ENCODE peak calls at places on chromosomes 3 and 15, in five cellular contexts. O, G, R, T and Q are unnamed samples.

GRCh38 chr3:144128117-144128892 is 156.7 kb downstream of the DIPK2A start:
- DNase-seq in O (no peak), G (peak), R (no peak), T (peak), Q (no peak)

GRCh38 chr15:45391746-45392711 is 13.7 kb upstream of the GATM start:
- DNase-seq in O (no peak), G (no peak), R (no peak), T (peak), Q (no peak)

GRCh38 chr3:12195231-12195630 is 36.5 kb upstream of the TIMP4 start:
- DNase-seq in O (peak), G (no peak), R (no peak), T (no peak), Q (peak)

GRCh38 chr3:196563721-196564225 is 4.6 kb downstream of the WDR53 start:
- DNase-seq in O (peak), G (no peak), R (peak), T (peak), Q (peak)

GRCh38 chr3:21158801-21159564 is 592.0 kb downstream of the ZNF385D start:
- DNase-seq in O (peak), G (no peak), R (no peak), T (no peak), Q (peak)

GRCh38 chr3:111227216-111227615 is 155.6 kb downstream of the NECTIN3 start:
- DNase-seq in O (peak), G (no peak), R (no peak), T (no peak), Q (peak)

GRCh38 chr15:57216288-57216687 is 160.0 kb upstream of the CGNL1 start:
- DNase-seq in O (peak), G (peak), R (no peak), T (no peak), Q (peak)

GRCh38 chr15:83108266-83109219 is 1.1 kb downstream of the TM6SF1 start:
- DNase-seq in O (peak), G (no peak), R (no peak), T (no peak), Q (no peak)

GRCh38 chr3:59608356-59608755 is 558.5 kb upstream of the CFAP20DC start:
- DNase-seq in O (no peak), G (no peak), R (no peak), T (no peak), Q (no peak)

GRCh38 chr3:61828158-61828874 is 266.9 kb downstream of the PTPRG start:
- DNase-seq in O (no peak), G (no peak), R (no peak), T (no peak), Q (no peak)

GRCh38 chr3:128424508-128425069 is 42.1 kb downstream of the DNAJB8 start:
- DNase-seq in O (peak), G (no peak), R (peak), T (no peak), Q (peak)

GRCh38 chr3:160757624-160758106 is 1.6 kb downstream of the PPM1L start:
- DNase-seq in O (no peak), G (peak), R (no peak), T (no peak), Q (no peak)

GRCh38 chr15:92818658-92819311 is 81.3 kb upstream of the CHD2 start:
- DNase-seq in O (no peak), G (no peak), R (no peak), T (peak), Q (no peak)

GRCh38 chr15:41892621-41893421 is 1.0 kb downstream of the SPTBN5 start:
- DNase-seq in O (no peak), G (no peak), R (no peak), T (no peak), Q (no peak)

GRCh38 chr15:32676095-32676643 is 34.7 kb downstream of the SCG5 start:
- DNase-seq in O (no peak), G (no peak), R (no peak), T (no peak), Q (no peak)

GRCh38 chr3:4231041-4231440 is 72.1 kb upstream of the SETMAR start:
- DNase-seq in O (no peak), G (no peak), R (no peak), T (no peak), Q (no peak)

GRCh38 chr3:3365716-3366115 is 186.2 kb upstream of the CRBN start:
- DNase-seq in O (no peak), G (no peak), R (no peak), T (no peak), Q (no peak)

GRCh38 chr15:40327338-40327917 is 3.9 kb downstream of the INAFM2 start:
- DNase-seq in O (no peak), G (peak), R (no peak), T (peak), Q (no peak)

GRCh38 chr3:57655727-57656126 is 37.1 kb downstream of the DENND6A start:
- DNase-seq in O (no peak), G (no peak), R (no peak), T (no peak), Q (no peak)

GRCh38 chr3:150567328-150567727 is 20.7 kb downstream of the EIF2A start:
- DNase-seq in O (no peak), G (no peak), R (no peak), T (no peak), Q (no peak)

GRCh38 chr3:49873623-49874022 is 3.9 kb upstream of the CAMKV start:
- DNase-seq in O (no peak), G (no peak), R (no peak), T (no peak), Q (no peak)

GRCh38 chr3:114456742-114457141 is 162.9 kb downstream of the TIGIT start:
- DNase-seq in O (no peak), G (no peak), R (no peak), T (peak), Q (no peak)

GRCh38 chr15:81899730-81900129 is 146.1 kb downstream of the MEX3B start:
- DNase-seq in O (no peak), G (no peak), R (no peak), T (no peak), Q (no peak)

GRCh38 chr15:48076454-48076853 is 44.3 kb upstream of the SLC24A5 start:
- DNase-seq in O (no peak), G (no peak), R (no peak), T (no peak), Q (no peak)

GRCh38 chr3:36696799-36697198 is 67.6 kb downstream of the DCLK3 start:
- DNase-seq in O (no peak), G (no peak), R (no peak), T (no peak), Q (no peak)

GRCh38 chr15:45458746-45459403 is 63.7 kb downstream of the SLC30A4 start:
- DNase-seq in O (peak), G (peak), R (no peak), T (peak), Q (peak)

GRCh38 chr3:180804871-180805430 is 107.5 kb upstream of the FXR1 start:
- DNase-seq in O (peak), G (peak), R (peak), T (no peak), Q (peak)

GRCh38 chr3:11168881-11169805 is 14.8 kb downstream of the HRH1 start:
- DNase-seq in O (no peak), G (no peak), R (no peak), T (no peak), Q (no peak)

GRCh38 chr3:123378409-123378915 is 70.4 kb downstream of the ADCY5 start:
- DNase-seq in O (no peak), G (no peak), R (no peak), T (no peak), Q (no peak)

GRCh38 chr15:60932051-60932915 is 296.8 kb downstream of the RORA start:
- DNase-seq in O (peak), G (no peak), R (peak), T (no peak), Q (peak)

GRCh38 chr3:197151562-197151961 is 121.9 kb upstream of the MELTF start:
- DNase-seq in O (peak), G (no peak), R (no peak), T (no peak), Q (peak)

GRCh38 chr15:83733206-83733605 is 79.3 kb downstream of the ADAMTSL3 start:
- DNase-seq in O (peak), G (no peak), R (peak), T (no peak), Q (peak)

GRCh38 chr3:189570916-189571315 is 60.3 kb upstream of the TP63 start:
- DNase-seq in O (no peak), G (no peak), R (no peak), T (peak), Q (no peak)

GRCh38 chr3:53072653-53073552 is 27.0 kb upstream of the SFMBT1 start:
- DNase-seq in O (peak), G (peak), R (peak), T (peak), Q (peak)

GRCh38 chr15:31472636-31473383 is 146.2 kb downstream of the KLF13 start:
- DNase-seq in O (peak), G (no peak), R (no peak), T (peak), Q (no peak)

GRCh38 chr3:163491714-163492113 is 1586.6 kb downstream of the SI start:
- DNase-seq in O (no peak), G (no peak), R (no peak), T (no peak), Q (no peak)

GRCh38 chr3:80855482-80855881 is 906.0 kb downstream of the GBE1 start:
- DNase-seq in O (no peak), G (no peak), R (no peak), T (no peak), Q (no peak)

GRCh38 chr15:94175420-94175819 is 55.9 kb upstream of the MCTP2 start:
- DNase-seq in O (no peak), G (no peak), R (no peak), T (no peak), Q (peak)

GRCh38 chr15:64045774-64046346 is 425 bp downstream of the DAPK2 start:
- DNase-seq in O (no peak), G (no peak), R (no peak), T (no peak), Q (no peak)
- H3K9ac ChIP-seq in O (peak), G (no peak), R (peak), T (no peak), Q (peak)

GRCh38 chr3:65748326-65748725 is 290.4 kb downstream of the MAGI1 start:
- DNase-seq in O (no peak), G (no peak), R (no peak), T (no peak), Q (no peak)

GRCh38 chr3:65752636-65753035 is 286.1 kb downstream of the MAGI1 start:
- DNase-seq in O (no peak), G (no peak), R (no peak), T (no peak), Q (no peak)

GRCh38 chr3:65746848-65747247 is 291.9 kb downstream of the MAGI1 start:
- DNase-seq in O (no peak), G (no peak), R (no peak), T (no peak), Q (no peak)

GRCh38 chr3:65749066-65749465 is 289.7 kb downstream of the MAGI1 start:
- DNase-seq in O (peak), G (no peak), R (no peak), T (no peak), Q (no peak)

DNA sequence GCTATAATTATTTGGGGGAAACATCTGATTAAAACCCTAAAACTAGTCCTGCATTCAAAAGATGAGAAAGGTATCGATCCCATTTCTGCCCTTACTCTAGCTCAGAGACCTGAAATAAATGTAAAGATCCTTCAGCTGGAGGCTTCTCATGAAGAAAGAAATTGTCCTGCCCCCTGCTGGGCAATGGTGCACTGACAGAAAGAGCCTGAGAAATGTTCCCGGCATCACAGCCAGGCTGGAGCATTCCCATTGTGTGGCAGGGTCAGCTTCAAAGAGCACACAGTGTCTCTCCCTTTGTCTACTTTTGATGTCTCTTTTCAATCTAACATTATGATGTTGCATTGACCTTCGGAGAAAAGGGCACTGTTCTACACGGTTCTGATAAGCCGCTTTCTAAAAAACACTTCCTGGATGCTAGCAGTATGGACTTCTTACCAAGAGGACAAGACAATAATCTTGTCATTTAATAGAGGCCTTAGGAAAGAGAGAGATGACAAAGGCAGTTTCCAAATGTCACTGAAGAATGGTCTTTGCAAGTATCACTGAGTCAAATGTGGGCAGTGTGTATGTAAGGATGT is 287.5 kb downstream of the MAGI1 start:
- DNase-seq in O (peak), G (peak), R (peak), T (no peak), Q (peak)
- TF ChIP-seq EZH2phosphoT487 in O (no peak), G (no peak), R (no peak), T (no peak), Q (no peak)

GRCh38 chr15:62270216-62270921 is 105.3 kb upstream of the C2CD4B start:
- DNase-seq in O (no peak), G (no peak), R (no peak), T (no peak), Q (no peak)
- TF ChIP-seq EZH2 in O (no peak), G (no peak), R (no peak), T (no peak), Q (no peak)

GRCh38 chr3:185657691-185658503 is 71.8 kb downstream of the SENP2 start:
- DNase-seq in O (peak), G (no peak), R (no peak), T (no peak), Q (no peak)

GRCh38 chr3:185658504-185658912 is 72.4 kb downstream of the SENP2 start:
- DNase-seq in O (peak), G (no peak), R (no peak), T (no peak), Q (peak)

GRCh38 chr3:185661772-185662171 is 75.7 kb downstream of the SENP2 start:
- DNase-seq in O (no peak), G (no peak), R (no peak), T (no peak), Q (no peak)

GRCh38 chr3:185658943-185659342 is 72.8 kb downstream of the SENP2 start:
- DNase-seq in O (no peak), G (no peak), R (no peak), T (no peak), Q (no peak)

DNA sequence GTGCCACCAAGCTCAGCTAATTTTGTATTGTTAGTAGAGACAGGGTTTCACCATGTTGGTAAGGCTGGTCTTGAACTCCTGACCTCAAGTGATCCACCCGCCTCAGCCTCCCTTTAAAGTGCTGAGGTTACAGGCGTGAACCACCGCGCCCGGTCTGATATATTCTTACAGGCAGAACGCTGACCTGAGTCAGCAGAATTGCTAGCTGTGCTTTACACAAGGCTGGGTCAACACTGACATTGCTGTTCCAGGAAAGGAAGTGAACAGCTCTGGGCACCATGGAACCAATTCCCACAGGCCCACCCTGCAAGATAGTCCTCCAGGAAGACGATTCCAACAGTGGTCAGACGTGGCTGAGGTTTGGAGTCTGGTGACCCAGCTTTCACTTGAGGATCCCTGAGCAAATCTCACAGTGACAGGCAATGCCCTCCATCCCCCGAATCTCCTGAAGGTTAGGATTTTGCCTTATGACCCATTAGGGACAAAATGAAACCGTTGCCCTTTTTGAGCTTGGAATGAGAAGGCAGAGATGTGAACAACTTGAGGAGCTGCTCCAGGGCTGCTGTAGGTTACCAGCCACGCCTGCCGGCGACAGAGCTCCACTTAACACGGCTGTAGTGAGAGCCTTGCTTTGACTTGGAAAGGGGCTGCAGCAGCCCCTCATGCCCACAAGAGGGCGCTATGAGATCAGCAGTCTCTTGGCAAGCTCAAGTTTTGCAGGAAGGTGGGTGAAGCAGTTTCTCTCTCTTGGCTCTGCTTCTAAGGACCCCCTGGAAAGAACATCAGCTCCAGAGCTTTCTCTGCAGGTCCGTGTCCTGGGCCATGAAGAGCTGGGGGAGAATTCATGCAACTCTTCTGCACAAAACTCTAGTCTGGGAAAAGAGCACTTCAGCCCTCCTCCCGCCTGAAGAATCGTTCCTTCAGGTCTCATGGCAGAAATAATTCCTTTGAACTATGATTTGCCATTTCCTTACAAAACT is 74.1 kb downstream of the SENP2 start:
- DNase-seq in O (peak), G (peak), R (peak), T (peak), Q (peak)
- H3K9ac ChIP-seq in O (peak), G (no peak), R (no peak), T (no peak), Q (no peak)

GRCh38 chr3:905217-905616 is 187.6 kb upstream of the CNTN6 start:
- DNase-seq in O (no peak), G (no peak), R (no peak), T (no peak), Q (no peak)

GRCh38 chr3:906739-907138 is 186.1 kb upstream of the CNTN6 start:
- DNase-seq in O (no peak), G (no peak), R (no peak), T (no peak), Q (no peak)

GRCh38 chr3:908839-909238 is 184.0 kb upstream of the CNTN6 start:
- DNase-seq in O (peak), G (peak), R (no peak), T (no peak), Q (no peak)
- TF ChIP-seq EZH2phosphoT487 in O (no peak), G (no peak), R (no peak), T (no peak), Q (no peak)